ENCODE peak calls at places on chromosomes 13 and 19, in seven cellular contexts. R, M, Y, B, Q, G and C are unnamed samples.

GRCh38 chr13:98761126-98761978 is 8.9 kb upstream of the SLC15A1 start:
- DNase-seq in M (no peak), G (no peak), R (no peak), B (peak), Q (no peak), Y (no peak), C (peak)

GRCh38 chr19:28171983-28172382 is 1041.0 kb downstream of the UQCRFS1 start:
- DNase-seq in Q (no peak), B (peak), G (no peak), R (no peak), M (no peak), Y (no peak), C (no peak)

GRCh38 chr19:56133858-56134654 is 7.0 kb upstream of the ZNF444 start:
- DNase-seq in G (no peak), B (no peak), Y (no peak), M (no peak), R (no peak), Q (no peak), C (no peak)

GRCh38 chr19:20397292-20397691 is 168.3 kb downstream of the ZNF737 start:
- DNase-seq in R (no peak), M (no peak), Q (no peak), G (no peak), Y (no peak), B (no peak), C (no peak)

GRCh38 chr13:60112771-60113170 is 51.0 kb downstream of the DIAPH3 start:
- DNase-seq in Y (no peak), Q (no peak), B (no peak), M (no peak), G (no peak), R (no peak), C (no peak)

GRCh38 chr19:18800636-18801035 is 9.5 kb upstream of the COMP start:
- DNase-seq in Y (no peak), M (no peak), Q (no peak), B (no peak), R (no peak), G (no peak), C (no peak)

GRCh38 chr19:33281296-33281926 is 20.9 kb downstream of the CEBPA start:
- DNase-seq in Y (no peak), B (no peak), M (no peak), G (no peak), Q (no peak), R (no peak), C (no peak)

GRCh38 chr13:113143466-113144254 is 14.8 kb upstream of the PROZ start:
- DNase-seq in M (peak), G (no peak), Q (no peak), Y (no peak), R (peak), B (no peak), C (no peak)

GRCh38 chr13:47066261-47066660 is 169.4 kb upstream of the HTR2A start:
- DNase-seq in M (no peak), B (no peak), Y (no peak), G (no peak), Q (no peak), R (no peak), C (no peak)

GRCh38 chr13:35162420-35162819 is 220.3 kb downstream of the NBEA start:
- DNase-seq in G (no peak), R (no peak), B (no peak), Y (no peak), Q (no peak), M (no peak), C (no peak)

GRCh38 chr13:106738279-106738678 is 170.3 kb upstream of the ARGLU1 start:
- DNase-seq in Y (no peak), Q (no peak), G (no peak), R (no peak), M (no peak), B (no peak), C (no peak)

GRCh38 chr13:110136660-110137585 is 170.0 kb downstream of the COL4A1 start:
- DNase-seq in G (no peak), Q (no peak), Y (no peak), B (no peak), R (no peak), M (no peak), C (no peak)

GRCh38 chr13:110418944-110419343 is 111.9 kb downstream of the COL4A2 start:
- DNase-seq in Y (no peak), Q (no peak), R (no peak), M (no peak), B (no peak), G (no peak), C (no peak)

GRCh38 chr19:4089400-4089908 is 22.8 kb upstream of the ZBTB7A start:
- DNase-seq in M (no peak), Q (peak), R (no peak), G (peak), B (no peak), Y (no peak), C (no peak)

GRCh38 chr19:410243-410781 is 1.4 kb upstream of the C2CD4C start:
- DNase-seq in Y (no peak), B (no peak), Q (no peak), G (no peak), R (peak), M (peak), C (no peak)

GRCh38 chr13:40982772-40983171 is 36.3 kb downstream of the ELF1 start:
- DNase-seq in R (no peak), B (peak), M (no peak), Q (peak), Y (no peak), G (peak), C (peak)

GRCh38 chr13:110127986-110128511 is 178.9 kb downstream of the COL4A1 start:
- DNase-seq in M (no peak), B (peak), G (no peak), R (no peak), Q (no peak), Y (no peak), C (no peak)

GRCh38 chr19:42424712-42425131 is 2.5 kb downstream of the LIPE start:
- DNase-seq in G (no peak), M (peak), B (no peak), R (no peak), Q (no peak), Y (no peak), C (no peak)

GRCh38 chr19:43618921-43619261 is 538 bp downstream of the ZNF428 start:
- DNase-seq in B (no peak), Y (peak), Q (peak), R (peak), G (peak), M (no peak), C (peak)

GRCh38 chr13:56378566-56378965 is 762.2 kb upstream of the PRR20A start:
- DNase-seq in R (no peak), M (no peak), Y (no peak), G (no peak), B (peak), Q (no peak), C (no peak)

GRCh38 chr19:13996928-13997636 is 9.0 kb downstream of the RFX1 start:
- DNase-seq in G (no peak), Y (no peak), R (no peak), M (no peak), B (no peak), Q (no peak), C (no peak)

GRCh38 chr19:7657047-7657779 is 11.6 kb upstream of the RETN start:
- DNase-seq in R (no peak), G (peak), Q (peak), M (no peak), B (no peak), Y (no peak), C (no peak)

GRCh38 chr19:7595466-7596133 is at the start of gene CAMSAP3:
- DNase-seq in G (peak), Q (peak), B (no peak), M (no peak), R (peak), Y (peak), C (peak)

GRCh38 chr19:11924886-11925583 is at the start of gene ZNF700:
- DNase-seq in M (peak), R (peak), Q (peak), Y (peak), B (peak), G (peak), C (peak)

GRCh38 chr13:113897161-113897560 is 33.3 kb upstream of the GAS6 start:
- DNase-seq in B (peak), Y (no peak), G (no peak), M (peak), Q (peak), R (no peak), C (no peak)

GRCh38 chr19:3350014-3350663 is 16.2 kb upstream of the NFIC start:
- DNase-seq in Q (no peak), B (no peak), Y (no peak), R (peak), G (no peak), M (no peak), C (no peak)

GRCh38 chr13:97967948-97968347 is 14.5 kb downstream of the IPO5 start:
- DNase-seq in M (no peak), Q (no peak), G (no peak), Y (no peak), B (no peak), R (no peak), C (no peak)

GRCh38 chr19:16062789-16063188 is 13.5 kb upstream of the TPM4 start:
- DNase-seq in B (no peak), Y (peak), G (peak), M (peak), Q (peak), R (no peak), C (peak)

GRCh38 chr13:26518433-26519084 is 38.9 kb upstream of the WASF3 start:
- DNase-seq in R (no peak), M (no peak), G (no peak), Y (no peak), Q (no peak), B (no peak), C (no peak)

GRCh38 chr19:3387645-3388589 is 21.5 kb downstream of the NFIC start:
- DNase-seq in Q (no peak), R (peak), G (no peak), Y (no peak), B (no peak), M (peak), C (no peak)

GRCh38 chr19:30719189-30719990 is 347.2 kb downstream of the ZNF536 start:
- DNase-seq in Q (peak), M (no peak), Y (peak), G (peak), B (no peak), R (peak), C (peak)

GRCh38 chr19:3760871-3761361 is 576 bp downstream of the APBA3 start:
- DNase-seq in R (no peak), G (peak), Q (no peak), Y (no peak), M (no peak), B (no peak), C (peak)

GRCh38 chr13:46369506-46370268 is 17.4 kb downstream of the RUBCNL start:
- DNase-seq in M (peak), Q (no peak), Y (no peak), R (no peak), B (peak), G (no peak), C (no peak)

GRCh38 chr19:4069331-4069959 is 2.7 kb upstream of the ZBTB7A start:
- DNase-seq in G (peak), R (peak), Y (no peak), B (no peak), Q (peak), M (peak), C (peak)

GRCh38 chr13:112962911-112963625 is 5.9 kb upstream of the MCF2L start:
- DNase-seq in Y (no peak), B (no peak), R (no peak), G (no peak), Q (no peak), M (no peak), C (no peak)

GRCh38 chr19:50449236-50449899 is 16.7 kb downstream of the MYBPC2 start:
- DNase-seq in G (no peak), M (no peak), Y (no peak), R (peak), Q (no peak), B (peak), C (no peak)

GRCh38 chr13:44373601-44374347 is at the start of gene SERP2:
- DNase-seq in G (no peak), Q (peak), Y (peak), M (no peak), R (peak), B (no peak), C (peak)

GRCh38 chr13:104779311-104779710 is 1713.1 kb upstream of the SLC10A2 start:
- DNase-seq in B (peak), G (no peak), Y (no peak), Q (no peak), R (no peak), M (no peak), C (no peak)